ENCODE peak calls at places on chromosomes 1 and 21, in four cellular contexts. One of them, this sample, is unnamed.

GRCh38 chr1:111366256-111366655 is 61.3 kb downstream of the OVGP1 start:
- DNase-seq in A549: no peak
- DNase-seq in HepG2: no peak
- DNase-seq in K562: no peak
- DNase-seq in this sample: no peak

GRCh38 chr1:110763149-110763548 is 88.4 kb upstream of the KCNA3 start:
- DNase-seq in A549: no peak
- DNase-seq in HepG2: no peak
- DNase-seq in K562: no peak
- DNase-seq in this sample: no peak

GRCh38 chr1:171794085-171794484 is 12.6 kb downstream of the METTL13 start:
- DNase-seq in A549: no peak
- DNase-seq in HepG2: peak; percentile 3
- DNase-seq in K562: no peak
- DNase-seq in this sample: no peak

GRCh38 chr1:232223887-232224286 is 406.0 kb downstream of the SIPA1L2 start:
- DNase-seq in A549: no peak
- DNase-seq in HepG2: no peak
- DNase-seq in K562: no peak
- DNase-seq in this sample: no peak

GRCh38 chr1:204288061-204288588 is 71.6 kb downstream of the PLEKHA6 start:
- DNase-seq in A549: peak; percentile 97
- DNase-seq in HepG2: peak; percentile 79
- DNase-seq in K562: peak; percentile 14
- DNase-seq in this sample: peak; percentile 55

GRCh38 chr1:43057567-43057966 is 98.9 kb upstream of the SLC2A1 start:
- DNase-seq in A549: no peak
- DNase-seq in HepG2: no peak
- DNase-seq in K562: no peak
- DNase-seq in this sample: no peak

GRCh38 chr21:42570362-42570761 is 56.7 kb downstream of the SLC37A1 start:
- DNase-seq in A549: no peak
- DNase-seq in HepG2: no peak
- DNase-seq in K562: no peak
- DNase-seq in this sample: no peak

GRCh38 chr1:115220340-115221030 is 117.6 kb downstream of the NGF start:
- DNase-seq in A549: no peak
- DNase-seq in HepG2: no peak
- DNase-seq in K562: no peak
- DNase-seq in this sample: no peak

GRCh38 chr1:93846929-93847810 is 31.8 kb downstream of the DNTTIP2 start:
- DNase-seq in A549: peak; percentile 57
- DNase-seq in HepG2: peak; percentile 86
- DNase-seq in K562: peak; percentile 90
- DNase-seq in this sample: peak; percentile 86

GRCh38 chr1:112575154-112575804 is 43.7 kb downstream of the ST7L start:
- DNase-seq in A549: peak; percentile 16
- DNase-seq in HepG2: no peak
- DNase-seq in K562: peak; percentile 78
- DNase-seq in this sample: no peak

GRCh38 chr21:14480601-14481000 is 65.5 kb downstream of the SAMSN1 start:
- DNase-seq in A549: no peak
- DNase-seq in HepG2: no peak
- DNase-seq in K562: no peak
- DNase-seq in this sample: no peak

GRCh38 chr1:93814059-93814794 is 64.8 kb downstream of the DNTTIP2 start:
- DNase-seq in A549: peak; percentile 52
- DNase-seq in HepG2: peak; percentile 79
- DNase-seq in K562: peak; percentile 75
- DNase-seq in this sample: peak; percentile 65

GRCh38 chr1:154624756-154625643 is 17.0 kb upstream of the ADAR start:
- DNase-seq in A549: no peak
- DNase-seq in HepG2: no peak
- DNase-seq in K562: no peak
- DNase-seq in this sample: no peak

GRCh38 chr21:46454634-46455390 is 3.9 kb upstream of the DIP2A start:
- DNase-seq in A549: no peak
- DNase-seq in HepG2: no peak
- DNase-seq in K562: no peak
- DNase-seq in this sample: no peak

GRCh38 chr1:213986925-213987250 is 885 bp upstream of the PROX1 start:
- DNase-seq in A549: no peak
- DNase-seq in HepG2: no peak
- DNase-seq in K562: no peak
- DNase-seq in this sample: no peak

GRCh38 chr1:213987422-213987875 is 324 bp upstream of the PROX1 start:
- DNase-seq in A549: no peak
- DNase-seq in HepG2: no peak
- DNase-seq in K562: no peak
- DNase-seq in this sample: no peak

GRCh38 chr1:213984387-213985180 is 3.2 kb upstream of the PROX1 start:
- DNase-seq in A549: no peak
- DNase-seq in HepG2: no peak
- DNase-seq in K562: no peak
- DNase-seq in this sample: peak; percentile 55

GRCh38 chr1:213985181-213986019 is 2.4 kb upstream of the PROX1 start:
- DNase-seq in A549: no peak
- DNase-seq in HepG2: no peak
- DNase-seq in K562: no peak
- DNase-seq in this sample: peak; percentile 49

DNA sequence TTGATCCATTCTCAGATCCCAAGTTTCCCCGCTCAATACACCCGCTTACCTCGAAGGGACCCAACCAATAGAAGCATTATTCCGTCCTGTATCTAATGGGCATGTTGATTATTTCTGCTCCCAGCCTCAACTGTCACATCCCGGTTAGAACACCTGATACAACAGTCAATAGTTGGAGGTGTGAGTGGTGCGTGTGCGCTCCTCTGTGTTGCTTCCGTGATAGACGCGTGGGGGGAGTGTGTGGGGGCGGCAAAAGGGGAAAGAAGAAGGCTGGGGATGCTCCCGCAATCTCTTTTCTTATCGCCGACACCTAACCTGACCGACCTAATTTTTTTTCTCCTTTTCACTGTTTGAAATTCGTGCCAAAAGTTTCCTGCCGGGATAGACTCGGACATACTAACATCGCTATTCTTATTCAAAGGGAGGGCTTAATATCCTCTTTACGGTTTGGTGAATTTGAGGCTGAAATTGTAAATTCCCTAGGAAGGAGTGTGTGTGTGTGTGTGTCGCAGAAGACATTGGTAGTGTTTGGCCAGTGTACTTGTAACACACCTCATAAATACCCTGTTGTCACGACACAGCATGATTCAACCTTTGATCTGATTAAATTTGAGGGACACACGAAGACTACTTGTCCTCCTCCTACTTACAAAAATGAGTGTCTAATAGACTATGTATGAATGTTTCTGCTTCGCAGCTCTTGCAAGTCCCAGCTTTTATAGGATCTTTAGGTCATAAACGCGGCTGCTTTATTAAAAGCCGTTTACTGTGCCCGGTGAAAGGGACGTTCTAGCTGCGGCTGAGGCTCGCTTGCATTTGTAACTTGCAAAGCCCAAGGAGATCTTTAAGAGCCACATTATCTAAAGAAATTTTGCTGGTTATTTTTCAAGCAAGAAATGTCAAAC is 1.5 kb upstream of the PROX1 start:
- DNase-seq in A549: no peak
- DNase-seq in HepG2: no peak
- DNase-seq in K562: no peak
- DNase-seq in this sample: no peak
- TF ChIP-seq HMGXB4 in A549: no peak
- TF ChIP-seq HMGXB4 in HepG2: no peak
- TF ChIP-seq HMGXB4 in K562: no peak
- TF ChIP-seq HMGXB4 in this sample: no peak

GRCh38 chr1:98256700-98257099 is 335.9 kb upstream of the DPYD start:
- DNase-seq in A549: no peak
- DNase-seq in HepG2: no peak
- DNase-seq in K562: no peak
- DNase-seq in this sample: no peak
- TF ChIP-seq HMGXB4 in A549: no peak
- TF ChIP-seq HMGXB4 in HepG2: no peak
- TF ChIP-seq HMGXB4 in K562: no peak
- TF ChIP-seq HMGXB4 in this sample: no peak

DNA sequence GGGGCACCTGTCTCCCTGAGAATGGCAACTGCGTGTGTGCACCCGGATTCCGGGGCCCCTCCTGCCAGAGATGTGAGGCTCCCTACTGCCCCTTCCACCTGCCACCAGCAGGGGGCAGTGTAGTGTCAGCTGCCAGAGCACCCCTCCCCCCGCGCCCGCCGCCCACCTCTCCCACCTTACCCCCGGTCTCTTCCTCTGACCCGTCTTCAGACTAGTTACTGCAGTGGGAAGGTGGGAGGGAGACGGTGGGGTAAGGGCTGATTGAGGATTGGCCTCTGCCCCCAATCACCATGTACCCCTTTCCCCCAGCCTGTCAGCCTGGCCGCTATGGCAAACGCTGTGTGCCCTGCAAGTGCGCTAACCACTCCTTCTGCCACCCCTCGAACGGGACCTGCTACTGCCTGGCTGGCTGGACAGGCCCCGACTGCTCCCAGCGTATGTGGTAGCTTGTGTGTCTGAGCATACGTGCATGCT is 10.1 kb upstream of the LRRC71 start:
- DNase-seq in A549: peak; percentile 66
- DNase-seq in HepG2: peak; percentile 23
- DNase-seq in K562: peak; percentile 79
- DNase-seq in this sample: peak; percentile 82
- TF ChIP-seq HMGXB4 in A549: no peak
- TF ChIP-seq HMGXB4 in HepG2: no peak
- TF ChIP-seq HMGXB4 in K562: no peak
- TF ChIP-seq HMGXB4 in this sample: peak; percentile 54

GRCh38 chr1:31013187-31013864 is 52.2 kb downstream of the PUM1 start:
- DNase-seq in A549: no peak
- DNase-seq in HepG2: peak; percentile 12
- DNase-seq in K562: no peak
- DNase-seq in this sample: no peak

GRCh38 chr1:31012210-31012924 is 53.1 kb downstream of the PUM1 start:
- DNase-seq in A549: no peak
- DNase-seq in HepG2: no peak
- DNase-seq in K562: no peak
- DNase-seq in this sample: no peak

GRCh38 chr1:31007462-31007991 is 58.0 kb downstream of the PUM1 start:
- DNase-seq in A549: no peak
- DNase-seq in HepG2: no peak
- DNase-seq in K562: no peak
- DNase-seq in this sample: no peak

GRCh38 chr1:31011719-31012118 is 53.8 kb downstream of the PUM1 start:
- DNase-seq in A549: no peak
- DNase-seq in HepG2: no peak
- DNase-seq in K562: no peak
- DNase-seq in this sample: no peak

DNA sequence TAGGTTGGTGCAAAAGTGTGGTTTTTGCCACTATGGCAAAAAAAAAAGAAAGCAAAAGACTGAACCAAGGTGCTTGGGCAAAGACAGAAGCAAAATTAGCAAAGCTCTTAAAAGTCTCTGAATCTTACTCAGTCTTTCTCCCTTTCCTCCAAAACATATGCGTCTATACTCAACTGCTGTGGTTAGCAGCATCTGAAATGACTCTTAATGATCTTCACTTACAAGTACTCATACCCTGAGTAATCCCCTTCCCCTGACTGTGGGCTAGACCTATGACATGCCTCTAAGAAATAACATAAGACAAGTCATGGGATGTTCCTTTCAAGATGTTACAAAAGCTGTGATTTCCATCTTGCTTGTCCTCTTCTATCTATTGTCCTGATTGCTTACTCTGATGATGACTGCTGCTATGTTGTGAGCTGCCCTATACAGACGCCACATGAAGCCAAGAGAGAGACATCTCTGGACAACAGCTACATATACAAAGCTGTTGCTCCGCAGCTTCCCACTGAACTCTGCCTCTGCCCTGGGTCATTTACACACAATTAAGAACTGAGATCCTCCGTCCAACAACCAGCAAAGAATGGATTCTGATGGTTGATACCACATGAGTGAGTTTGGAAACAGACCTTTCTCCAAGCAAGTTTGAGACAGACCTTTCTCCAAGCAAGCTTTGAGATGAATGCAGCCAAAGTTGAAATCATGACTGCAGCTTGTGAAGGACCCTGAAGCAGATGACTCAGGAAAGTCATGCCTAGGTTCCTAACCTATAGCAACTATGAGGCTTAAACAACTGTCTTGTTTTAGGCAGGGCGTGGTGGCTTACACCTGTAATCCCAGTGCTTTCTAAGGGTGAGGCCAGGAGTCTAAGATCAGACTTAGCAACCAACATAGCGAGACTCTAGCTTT is 55.2 kb downstream of the PUM1 start:
- DNase-seq in A549: no peak
- DNase-seq in HepG2: no peak
- DNase-seq in K562: no peak
- DNase-seq in this sample: no peak
- TF ChIP-seq HMGXB4 in A549: no peak
- TF ChIP-seq HMGXB4 in HepG2: no peak
- TF ChIP-seq HMGXB4 in K562: no peak
- TF ChIP-seq HMGXB4 in this sample: no peak

DNA sequence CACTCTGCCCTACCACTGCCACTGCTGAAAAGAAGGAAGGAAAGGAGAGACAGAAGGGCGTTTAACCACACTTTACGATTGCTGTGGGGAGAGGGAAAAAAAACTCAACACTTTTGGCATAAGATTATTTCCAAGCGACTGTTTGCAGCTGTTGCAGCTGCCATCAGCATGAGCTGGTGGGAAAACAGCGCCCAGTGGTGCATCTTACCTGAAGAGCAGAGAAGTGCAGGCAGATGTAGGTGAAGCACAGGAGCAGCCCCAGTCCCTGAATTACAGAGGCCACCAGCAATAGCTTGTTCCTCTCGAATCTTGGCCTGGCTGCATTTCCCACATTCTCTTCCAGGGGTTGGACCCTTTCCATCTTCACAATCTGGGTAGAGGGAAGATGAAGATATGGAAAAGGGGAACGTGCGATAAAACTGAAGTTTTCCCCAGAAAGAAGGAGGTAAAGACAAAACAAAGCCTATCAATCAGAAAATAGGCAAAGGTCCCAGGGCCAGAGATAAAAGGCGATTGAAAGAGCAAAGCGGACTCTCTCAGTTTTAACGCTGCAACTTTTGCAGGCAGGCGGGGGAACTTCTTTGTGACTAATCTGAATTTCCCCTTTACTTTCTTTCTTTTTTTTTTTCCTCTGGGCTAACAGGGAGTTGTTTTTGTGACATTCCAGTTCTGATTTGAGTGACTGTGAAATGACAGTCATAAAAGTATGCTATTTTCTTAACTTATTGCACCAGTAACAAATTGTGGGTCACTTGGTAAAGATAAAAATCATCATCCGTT is at the start of gene TNFSF4:
- DNase-seq in A549: no peak
- DNase-seq in HepG2: no peak
- DNase-seq in K562: no peak
- DNase-seq in this sample: no peak
- TF ChIP-seq HMGXB4 in A549: no peak
- TF ChIP-seq HMGXB4 in HepG2: no peak
- TF ChIP-seq HMGXB4 in K562: no peak
- TF ChIP-seq HMGXB4 in this sample: no peak

GRCh38 chr1:18230840-18231239 is 123.2 kb downstream of the IGSF21 start:
- DNase-seq in A549: no peak
- DNase-seq in HepG2: no peak
- DNase-seq in K562: no peak
- DNase-seq in this sample: no peak
- TF ChIP-seq HMGXB4 in A549: no peak
- TF ChIP-seq HMGXB4 in HepG2: no peak
- TF ChIP-seq HMGXB4 in K562: no peak
- TF ChIP-seq HMGXB4 in this sample: no peak

GRCh38 chr1:25068829-25069228 is 138.8 kb upstream of the RUNX3 start:
- DNase-seq in A549: no peak
- DNase-seq in HepG2: no peak
- DNase-seq in K562: peak; percentile 20
- DNase-seq in this sample: no peak
- TF ChIP-seq HMGXB4 in A549: no peak
- TF ChIP-seq HMGXB4 in HepG2: no peak
- TF ChIP-seq HMGXB4 in K562: no peak
- TF ChIP-seq HMGXB4 in this sample: no peak